ENCODE peak calls at places on chromosomes 13 and 19, in nine cellular contexts. N is HT-29, O is AG09309, X is fibroblast of gingiva, E is tibial artery, Z is NCI-H1092, Y is endodermal cell, L is fibroblast of lung, M is M059J. F is an unnamed sample.

GRCh38 chr13:80173224-80173623 is 167.7 kb downstream of the SPRY2 start:
- DNase-seq in N (no peak), O (no peak), X (no peak), E (no peak), Z (no peak), Y (no peak), L (no peak), M (peak; percentile 14), F (no peak)

GRCh38 chr19:18273566-18274302 is 518 bp downstream of the IQCN start:
- DNase-seq in N (no peak), O (no peak), X (no peak), E (no peak), Z (no peak), Y (no peak), L (no peak), M (peak; percentile 31), F (no peak)

GRCh38 chr19:33778089-33778791 is 18.4 kb upstream of the KCTD15 start:
- DNase-seq in N (peak; percentile 89), O (no peak), X (peak; percentile 49), E (peak; percentile 82), Z (peak; percentile 66), Y (peak; percentile 93), L (peak; percentile 67), M (peak; percentile 56), F (peak; percentile 74)

GRCh38 chr19:5987077-5987818 is 9.3 kb upstream of the RANBP3 start:
- DNase-seq in N (peak; percentile 77), O (peak; percentile 44), X (peak; percentile 70), E (peak; percentile 83), Z (peak; percentile 72), Y (peak; percentile 91), L (peak; percentile 81), M (peak; percentile 81), F (peak; percentile 96)

GRCh38 chr13:34208326-34208725 is 390.4 kb downstream of the RFC3 start:
- DNase-seq in N (no peak), O (peak; percentile 32), X (peak; percentile 13), E (no peak), Z (no peak), Y (no peak), L (no peak), M (peak; percentile 21), F (no peak)

GRCh38 chr13:45055198-45055901 is 65.0 kb upstream of the GTF2F2 start:
- DNase-seq in N (peak; percentile 78), O (peak; percentile 94), X (peak; percentile 80), E (no peak), Z (no peak), Y (no peak), L (peak; percentile 77), M (peak; percentile 92), F (peak; percentile 93)

GRCh38 chr19:8329993-8330392 is 8.7 kb downstream of the RPS28 start:
- DNase-seq in N (no peak), O (no peak), X (no peak), E (no peak), Z (no peak), Y (no peak), L (no peak), M (no peak), F (no peak)

GRCh38 chr13:98925949-98926348 is 51.9 kb downstream of the DOCK9 start:
- DNase-seq in N (peak; percentile 58), O (no peak), X (no peak), E (no peak), Z (no peak), Y (no peak), L (no peak), M (no peak), F (no peak)

GRCh38 chr19:33438016-33438671 is 64.6 kb downstream of the CEBPG start:
- DNase-seq in N (peak; percentile 43), O (no peak), X (no peak), E (no peak), Z (peak; percentile 87), Y (no peak), L (no peak), M (peak; percentile 52), F (peak; percentile 1)

GRCh38 chr19:55118401-55118991 is 1.1 kb upstream of the PPP1R12C start:
- DNase-seq in N (no peak), O (no peak), X (peak; percentile 15), E (no peak), Z (no peak), Y (peak; percentile 94), L (peak; percentile 54), M (no peak), F (no peak)

GRCh38 chr19:4120531-4120930 is 3.4 kb downstream of the MAP2K2 start:
- DNase-seq in N (no peak), O (no peak), X (peak; percentile 75), E (no peak), Z (no peak), Y (no peak), L (peak; percentile 64), M (peak; percentile 81), F (peak; percentile 4)

GRCh38 chr13:101489635-101490034 is 37.2 kb downstream of the ITGBL1 start:
- DNase-seq in N (peak; percentile 16), O (no peak), X (no peak), E (no peak), Z (no peak), Y (no peak), L (no peak), M (peak; percentile 80), F (peak; percentile 76)

GRCh38 chr13:52345048-52345447 is 60.9 kb downstream of the THSD1 start:
- DNase-seq in N (no peak), O (no peak), X (no peak), E (no peak), Z (no peak), Y (no peak), L (peak; percentile 43), M (peak; percentile 24), F (no peak)

GRCh38 chr19:7415163-7415856 is 66.6 kb downstream of the ARHGEF18 start:
- DNase-seq in N (peak; percentile 38), O (no peak), X (peak; percentile 56), E (no peak), Z (no peak), Y (no peak), L (peak; percentile 78), M (peak; percentile 74), F (no peak)

GRCh38 chr13:109246001-109246400 is 540.4 kb downstream of the IRS2 start:
- DNase-seq in N (no peak), O (no peak), X (no peak), E (no peak), Z (no peak), Y (peak; percentile 68), L (no peak), M (no peak), F (no peak)

GRCh38 chr13:51907040-51907732 is 45.4 kb downstream of the CCDC70 start:
- DNase-seq in N (no peak), O (no peak), X (no peak), E (no peak), Z (no peak), Y (no peak), L (no peak), M (no peak), F (no peak)

GRCh38 chr19:8580710-8581281 is 3.6 kb upstream of the MYO1F start:
- DNase-seq in N (peak; percentile 72), O (no peak), X (peak; percentile 50), E (peak; percentile 87), Z (peak; percentile 54), Y (peak; percentile 96), L (peak; percentile 73), M (peak; percentile 70), F (peak; percentile 83)

GRCh38 chr13:110593430-110594130 is 21.8 kb upstream of the NAXD start:
- DNase-seq in N (peak; percentile 83), O (no peak), X (peak; percentile 55), E (no peak), Z (no peak), Y (peak; percentile 47), L (peak; percentile 73), M (peak; percentile 62), F (peak; percentile 72)

GRCh38 chr19:51815038-51815437 is 20.1 kb downstream of the FPR3 start:
- DNase-seq in N (no peak), O (no peak), X (no peak), E (no peak), Z (no peak), Y (no peak), L (no peak), M (no peak), F (no peak)

GRCh38 chr19:15123900-15124299 is 16.7 kb downstream of the SYDE1 start:
- DNase-seq in N (no peak), O (no peak), X (peak; percentile 74), E (peak; percentile 93), Z (peak; percentile 36), Y (peak; percentile 33), L (no peak), M (no peak), F (no peak)

GRCh38 chr19:38877781-38878574 is at the start of gene RINL:
- DNase-seq in N (peak; percentile 97), O (no peak), X (no peak), E (no peak), Z (peak; percentile 60), Y (peak; percentile 68), L (no peak), M (no peak), F (no peak)

GRCh38 chr13:30341815-30342570 is 34.6 kb upstream of the KATNAL1 start:
- DNase-seq in N (no peak), O (peak; percentile 81), X (peak; percentile 91), E (peak; percentile 93), Z (no peak), Y (no peak), L (peak; percentile 91), M (peak; percentile 85), F (peak; percentile 90)

GRCh38 chr13:112982281-112983041 is 13.4 kb downstream of the MCF2L start:
- DNase-seq in N (no peak), O (no peak), X (no peak), E (no peak), Z (no peak), Y (no peak), L (no peak), M (no peak), F (no peak)

GRCh38 chr13:103100795-103101194 is 34.6 kb upstream of the SLC10A2 start:
- DNase-seq in N (no peak), O (no peak), X (no peak), E (no peak), Z (no peak), Y (no peak), L (no peak), M (no peak), F (no peak)

GRCh38 chr19:15218501-15218900 is 13.7 kb downstream of the EPHX3 start:
- DNase-seq in N (no peak), O (no peak), X (no peak), E (no peak), Z (no peak), Y (no peak), L (no peak), M (no peak), F (no peak)

GRCh38 chr19:10270616-10271394 is at the start of gene ICAM1:
- DNase-seq in N (peak; percentile 47), O (no peak), X (peak; percentile 50), E (peak; percentile 90), Z (no peak), Y (peak; percentile 90), L (peak; percentile 45), M (peak; percentile 80), F (peak; percentile 70)